ENCODE peak calls at places on chromosome 6, in ten cellular contexts. One of them, this sample, is unnamed.

GRCh38 chr6:155380666-155381332 is 66.5 kb upstream of the TFB1M start:
- DNase-seq in astrocyte of the cerebellum: no peak
- DNase-seq in DMS79 treated with DMSO at 0.1 percent for 48 hours: no peak
- DNase-seq in amygdala: no peak
- DNase-seq in mucosa of descending colon: no peak
- DNase-seq in activated CD4-positive, alpha-beta T cell treated with anti-CD3 and anti-CD28 coated beads, Interleukin-2, amount 50 U/mL, for 4 hours: no peak
- DNase-seq in left cardiac atrium: no peak
- DNase-seq in WTC11: no peak
- DNase-seq in endothelial cell of umbilical vein: no peak
- DNase-seq in SHP77: no peak
- DNase-seq in this sample: no peak

GRCh38 chr6:72819609-72820008 is 197.7 kb downstream of the KCNQ5 start:
- DNase-seq in astrocyte of the cerebellum: no peak
- DNase-seq in DMS79 treated with DMSO at 0.1 percent for 48 hours: no peak
- DNase-seq in amygdala: no peak
- DNase-seq in mucosa of descending colon: no peak
- DNase-seq in activated CD4-positive, alpha-beta T cell treated with anti-CD3 and anti-CD28 coated beads, Interleukin-2, amount 50 U/mL, for 4 hours: no peak
- DNase-seq in left cardiac atrium: no peak
- DNase-seq in WTC11: no peak
- DNase-seq in endothelial cell of umbilical vein: no peak
- DNase-seq in SHP77: no peak
- DNase-seq in this sample: no peak

GRCh38 chr6:1856381-1856780 is 246.7 kb downstream of the FOXC1 start:
- DNase-seq in astrocyte of the cerebellum: peak
- DNase-seq in DMS79 treated with DMSO at 0.1 percent for 48 hours: peak
- DNase-seq in amygdala: no peak
- DNase-seq in mucosa of descending colon: peak
- DNase-seq in activated CD4-positive, alpha-beta T cell treated with anti-CD3 and anti-CD28 coated beads, Interleukin-2, amount 50 U/mL, for 4 hours: no peak
- DNase-seq in left cardiac atrium: peak
- DNase-seq in WTC11: no peak
- DNase-seq in endothelial cell of umbilical vein: peak
- DNase-seq in SHP77: peak
- DNase-seq in this sample: no peak

GRCh38 chr6:28772480-28773381 is 151.1 kb downstream of the TRIM27 start:
- DNase-seq in astrocyte of the cerebellum: no peak
- DNase-seq in DMS79 treated with DMSO at 0.1 percent for 48 hours: no peak
- DNase-seq in amygdala: no peak
- DNase-seq in mucosa of descending colon: no peak
- DNase-seq in activated CD4-positive, alpha-beta T cell treated with anti-CD3 and anti-CD28 coated beads, Interleukin-2, amount 50 U/mL, for 4 hours: no peak
- DNase-seq in left cardiac atrium: no peak
- DNase-seq in WTC11: no peak
- DNase-seq in endothelial cell of umbilical vein: no peak
- DNase-seq in SHP77: no peak
- DNase-seq in this sample: no peak

GRCh38 chr6:95133578-95133977 is 443.8 kb upstream of the MANEA start:
- DNase-seq in astrocyte of the cerebellum: no peak
- DNase-seq in DMS79 treated with DMSO at 0.1 percent for 48 hours: no peak
- DNase-seq in amygdala: no peak
- DNase-seq in mucosa of descending colon: no peak
- DNase-seq in activated CD4-positive, alpha-beta T cell treated with anti-CD3 and anti-CD28 coated beads, Interleukin-2, amount 50 U/mL, for 4 hours: no peak
- DNase-seq in left cardiac atrium: no peak
- DNase-seq in WTC11: no peak
- DNase-seq in endothelial cell of umbilical vein: no peak
- DNase-seq in SHP77: peak
- DNase-seq in this sample: no peak

GRCh38 chr6:35073766-35074471 is 67.2 kb downstream of the TCP11 start:
- DNase-seq in astrocyte of the cerebellum: no peak
- DNase-seq in DMS79 treated with DMSO at 0.1 percent for 48 hours: no peak
- DNase-seq in amygdala: no peak
- DNase-seq in mucosa of descending colon: no peak
- DNase-seq in activated CD4-positive, alpha-beta T cell treated with anti-CD3 and anti-CD28 coated beads, Interleukin-2, amount 50 U/mL, for 4 hours: no peak
- DNase-seq in left cardiac atrium: peak
- DNase-seq in WTC11: no peak
- DNase-seq in endothelial cell of umbilical vein: no peak
- DNase-seq in SHP77: no peak
- DNase-seq in this sample: peak

GRCh38 chr6:161163466-161164181 is 110.2 kb downstream of the AGPAT4 start:
- DNase-seq in astrocyte of the cerebellum: no peak
- DNase-seq in DMS79 treated with DMSO at 0.1 percent for 48 hours: no peak
- DNase-seq in amygdala: no peak
- DNase-seq in mucosa of descending colon: no peak
- DNase-seq in activated CD4-positive, alpha-beta T cell treated with anti-CD3 and anti-CD28 coated beads, Interleukin-2, amount 50 U/mL, for 4 hours: no peak
- DNase-seq in left cardiac atrium: no peak
- DNase-seq in WTC11: no peak
- DNase-seq in endothelial cell of umbilical vein: no peak
- DNase-seq in SHP77: no peak
- DNase-seq in this sample: no peak

GRCh38 chr6:151089916-151090443 is 149.8 kb upstream of the AKAP12 start:
- DNase-seq in astrocyte of the cerebellum: no peak
- DNase-seq in DMS79 treated with DMSO at 0.1 percent for 48 hours: peak
- DNase-seq in amygdala: no peak
- DNase-seq in mucosa of descending colon: no peak
- DNase-seq in activated CD4-positive, alpha-beta T cell treated with anti-CD3 and anti-CD28 coated beads, Interleukin-2, amount 50 U/mL, for 4 hours: no peak
- DNase-seq in left cardiac atrium: no peak
- DNase-seq in WTC11: peak
- DNase-seq in endothelial cell of umbilical vein: no peak
- DNase-seq in SHP77: no peak
- DNase-seq in this sample: no peak

GRCh38 chr6:95589067-95589466 is 11.7 kb downstream of the MANEA start:
- DNase-seq in astrocyte of the cerebellum: no peak
- DNase-seq in DMS79 treated with DMSO at 0.1 percent for 48 hours: no peak
- DNase-seq in amygdala: no peak
- DNase-seq in mucosa of descending colon: no peak
- DNase-seq in activated CD4-positive, alpha-beta T cell treated with anti-CD3 and anti-CD28 coated beads, Interleukin-2, amount 50 U/mL, for 4 hours: no peak
- DNase-seq in left cardiac atrium: no peak
- DNase-seq in WTC11: no peak
- DNase-seq in endothelial cell of umbilical vein: no peak
- DNase-seq in SHP77: no peak
- DNase-seq in this sample: no peak

GRCh38 chr6:20674664-20675063 is 140.4 kb downstream of the CDKAL1 start:
- DNase-seq in astrocyte of the cerebellum: no peak
- DNase-seq in DMS79 treated with DMSO at 0.1 percent for 48 hours: no peak
- DNase-seq in amygdala: no peak
- DNase-seq in mucosa of descending colon: no peak
- DNase-seq in activated CD4-positive, alpha-beta T cell treated with anti-CD3 and anti-CD28 coated beads, Interleukin-2, amount 50 U/mL, for 4 hours: no peak
- DNase-seq in left cardiac atrium: no peak
- DNase-seq in WTC11: no peak
- DNase-seq in endothelial cell of umbilical vein: no peak
- DNase-seq in SHP77: no peak
- DNase-seq in this sample: no peak

GRCh38 chr6:28068067-28068466 is 12.3 kb upstream of the ZNF165 start:
- DNase-seq in astrocyte of the cerebellum: no peak
- DNase-seq in DMS79 treated with DMSO at 0.1 percent for 48 hours: no peak
- DNase-seq in amygdala: no peak
- DNase-seq in mucosa of descending colon: no peak
- DNase-seq in activated CD4-positive, alpha-beta T cell treated with anti-CD3 and anti-CD28 coated beads, Interleukin-2, amount 50 U/mL, for 4 hours: no peak
- DNase-seq in left cardiac atrium: no peak
- DNase-seq in WTC11: no peak
- DNase-seq in endothelial cell of umbilical vein: no peak
- DNase-seq in SHP77: no peak
- DNase-seq in this sample: no peak

GRCh38 chr6:56618050-56618449 is 24.6 kb downstream of the DST start:
- DNase-seq in astrocyte of the cerebellum: no peak
- DNase-seq in DMS79 treated with DMSO at 0.1 percent for 48 hours: no peak
- DNase-seq in amygdala: no peak
- DNase-seq in mucosa of descending colon: no peak
- DNase-seq in activated CD4-positive, alpha-beta T cell treated with anti-CD3 and anti-CD28 coated beads, Interleukin-2, amount 50 U/mL, for 4 hours: no peak
- DNase-seq in left cardiac atrium: no peak
- DNase-seq in WTC11: peak
- DNase-seq in endothelial cell of umbilical vein: no peak
- DNase-seq in SHP77: no peak
- DNase-seq in this sample: no peak

GRCh38 chr6:75449625-75450206 is 43.9 kb downstream of the FILIP1 start:
- DNase-seq in astrocyte of the cerebellum: no peak
- DNase-seq in DMS79 treated with DMSO at 0.1 percent for 48 hours: no peak
- DNase-seq in amygdala: no peak
- DNase-seq in mucosa of descending colon: no peak
- DNase-seq in activated CD4-positive, alpha-beta T cell treated with anti-CD3 and anti-CD28 coated beads, Interleukin-2, amount 50 U/mL, for 4 hours: no peak
- DNase-seq in left cardiac atrium: no peak
- DNase-seq in WTC11: no peak
- DNase-seq in endothelial cell of umbilical vein: no peak
- DNase-seq in SHP77: no peak
- DNase-seq in this sample: no peak

GRCh38 chr6:10582774-10583508 is 61.8 kb downstream of the GCNT2 start:
- DNase-seq in astrocyte of the cerebellum: peak
- DNase-seq in DMS79 treated with DMSO at 0.1 percent for 48 hours: peak
- DNase-seq in amygdala: no peak
- DNase-seq in mucosa of descending colon: no peak
- DNase-seq in activated CD4-positive, alpha-beta T cell treated with anti-CD3 and anti-CD28 coated beads, Interleukin-2, amount 50 U/mL, for 4 hours: no peak
- DNase-seq in left cardiac atrium: no peak
- DNase-seq in WTC11: peak
- DNase-seq in endothelial cell of umbilical vein: no peak
- DNase-seq in SHP77: peak
- DNase-seq in this sample: no peak

GRCh38 chr6:44590471-44590870 is 203.0 kb downstream of the CDC5L start:
- DNase-seq in astrocyte of the cerebellum: no peak
- DNase-seq in DMS79 treated with DMSO at 0.1 percent for 48 hours: no peak
- DNase-seq in amygdala: no peak
- DNase-seq in mucosa of descending colon: no peak
- DNase-seq in activated CD4-positive, alpha-beta T cell treated with anti-CD3 and anti-CD28 coated beads, Interleukin-2, amount 50 U/mL, for 4 hours: no peak
- DNase-seq in left cardiac atrium: no peak
- DNase-seq in WTC11: no peak
- DNase-seq in endothelial cell of umbilical vein: no peak
- DNase-seq in SHP77: no peak
- DNase-seq in this sample: no peak

GRCh38 chr6:161487694-161488093 is 213.8 kb upstream of the AGPAT4 start:
- DNase-seq in astrocyte of the cerebellum: no peak
- DNase-seq in DMS79 treated with DMSO at 0.1 percent for 48 hours: no peak
- DNase-seq in amygdala: no peak
- DNase-seq in mucosa of descending colon: no peak
- DNase-seq in activated CD4-positive, alpha-beta T cell treated with anti-CD3 and anti-CD28 coated beads, Interleukin-2, amount 50 U/mL, for 4 hours: no peak
- DNase-seq in left cardiac atrium: no peak
- DNase-seq in WTC11: no peak
- DNase-seq in endothelial cell of umbilical vein: peak
- DNase-seq in SHP77: no peak
- DNase-seq in this sample: no peak

GRCh38 chr6:163634514-163635171 is 220.1 kb downstream of the QKI start:
- DNase-seq in astrocyte of the cerebellum: no peak
- DNase-seq in DMS79 treated with DMSO at 0.1 percent for 48 hours: no peak
- DNase-seq in amygdala: no peak
- DNase-seq in mucosa of descending colon: no peak
- DNase-seq in activated CD4-positive, alpha-beta T cell treated with anti-CD3 and anti-CD28 coated beads, Interleukin-2, amount 50 U/mL, for 4 hours: no peak
- DNase-seq in left cardiac atrium: no peak
- DNase-seq in WTC11: peak
- DNase-seq in endothelial cell of umbilical vein: no peak
- DNase-seq in SHP77: peak
- DNase-seq in this sample: no peak

GRCh38 chr6:129492260-129492659 is 217.7 kb downstream of the ARHGAP18 start:
- DNase-seq in astrocyte of the cerebellum: no peak
- DNase-seq in DMS79 treated with DMSO at 0.1 percent for 48 hours: no peak
- DNase-seq in amygdala: no peak
- DNase-seq in mucosa of descending colon: no peak
- DNase-seq in activated CD4-positive, alpha-beta T cell treated with anti-CD3 and anti-CD28 coated beads, Interleukin-2, amount 50 U/mL, for 4 hours: no peak
- DNase-seq in left cardiac atrium: no peak
- DNase-seq in WTC11: no peak
- DNase-seq in endothelial cell of umbilical vein: no peak
- DNase-seq in SHP77: no peak
- DNase-seq in this sample: no peak

GRCh38 chr6:72946766-72947165 is 278.5 kb downstream of the KHDC1L start:
- DNase-seq in astrocyte of the cerebellum: no peak
- DNase-seq in DMS79 treated with DMSO at 0.1 percent for 48 hours: no peak
- DNase-seq in amygdala: no peak
- DNase-seq in mucosa of descending colon: no peak
- DNase-seq in activated CD4-positive, alpha-beta T cell treated with anti-CD3 and anti-CD28 coated beads, Interleukin-2, amount 50 U/mL, for 4 hours: no peak
- DNase-seq in left cardiac atrium: no peak
- DNase-seq in WTC11: no peak
- DNase-seq in endothelial cell of umbilical vein: no peak
- DNase-seq in SHP77: no peak
- DNase-seq in this sample: no peak

GRCh38 chr6:10481101-10481500 is 40.0 kb upstream of the GCNT2 start:
- DNase-seq in astrocyte of the cerebellum: no peak
- DNase-seq in DMS79 treated with DMSO at 0.1 percent for 48 hours: no peak
- DNase-seq in amygdala: no peak
- DNase-seq in mucosa of descending colon: no peak
- DNase-seq in activated CD4-positive, alpha-beta T cell treated with anti-CD3 and anti-CD28 coated beads, Interleukin-2, amount 50 U/mL, for 4 hours: no peak
- DNase-seq in left cardiac atrium: no peak
- DNase-seq in WTC11: no peak
- DNase-seq in endothelial cell of umbilical vein: no peak
- DNase-seq in SHP77: no peak
- DNase-seq in this sample: no peak

GRCh38 chr6:118372413-118372812 is 175.7 kb upstream of the PLN start:
- DNase-seq in astrocyte of the cerebellum: no peak
- DNase-seq in DMS79 treated with DMSO at 0.1 percent for 48 hours: no peak
- DNase-seq in amygdala: no peak
- DNase-seq in mucosa of descending colon: no peak
- DNase-seq in activated CD4-positive, alpha-beta T cell treated with anti-CD3 and anti-CD28 coated beads, Interleukin-2, amount 50 U/mL, for 4 hours: no peak
- DNase-seq in left cardiac atrium: peak
- DNase-seq in WTC11: no peak
- DNase-seq in endothelial cell of umbilical vein: peak
- DNase-seq in SHP77: peak
- DNase-seq in this sample: peak

GRCh38 chr6:17724341-17724740 is 17.6 kb upstream of the NUP153 start:
- DNase-seq in astrocyte of the cerebellum: no peak
- DNase-seq in DMS79 treated with DMSO at 0.1 percent for 48 hours: no peak
- DNase-seq in amygdala: no peak
- DNase-seq in mucosa of descending colon: no peak
- DNase-seq in activated CD4-positive, alpha-beta T cell treated with anti-CD3 and anti-CD28 coated beads, Interleukin-2, amount 50 U/mL, for 4 hours: no peak
- DNase-seq in left cardiac atrium: no peak
- DNase-seq in WTC11: no peak
- DNase-seq in endothelial cell of umbilical vein: no peak
- DNase-seq in SHP77: no peak
- DNase-seq in this sample: no peak